ENCODE peak calls at places on chromosomes 5 and 9, in five cellular contexts. One of them, this sample, is unnamed.

GRCh38 chr5:54738118-54738972 is 220.8 kb downstream of the SNX18 start:
- DNase-seq in BE2C: peak; percentile 39
- DNase-seq in naive thymus-derived CD4-positive, alpha-beta T cell: no peak
- DNase-seq in PC-9: peak; percentile 25
- DNase-seq in ovary: peak; percentile 36
- DNase-seq in this sample: peak; percentile 89

GRCh38 chr5:119049824-119050449 is 20.9 kb upstream of the DMXL1 start:
- DNase-seq in ovary: no peak
- DNase-seq in BE2C: no peak
- DNase-seq in naive thymus-derived CD4-positive, alpha-beta T cell: no peak
- DNase-seq in PC-9: no peak
- DNase-seq in this sample: no peak

GRCh38 chr5:149777382-149777781 is 47.3 kb downstream of the PPARGC1B start:
- DNase-seq in ovary: no peak
- DNase-seq in PC-9: no peak
- DNase-seq in naive thymus-derived CD4-positive, alpha-beta T cell: no peak
- DNase-seq in BE2C: no peak
- DNase-seq in this sample: no peak

GRCh38 chr9:128205296-128205944 is 2.2 kb downstream of the DNM1 start:
- DNase-seq in PC-9: no peak
- DNase-seq in BE2C: no peak
- DNase-seq in ovary: no peak
- DNase-seq in naive thymus-derived CD4-positive, alpha-beta T cell: no peak
- DNase-seq in this sample: no peak

GRCh38 chr5:121292664-121293063 is 559.0 kb upstream of the FTMT start:
- DNase-seq in PC-9: no peak
- DNase-seq in ovary: no peak
- DNase-seq in BE2C: no peak
- DNase-seq in naive thymus-derived CD4-positive, alpha-beta T cell: no peak
- DNase-seq in this sample: no peak

GRCh38 chr5:149644629-149645028 is 63.3 kb downstream of the ARHGEF37 start:
- DNase-seq in naive thymus-derived CD4-positive, alpha-beta T cell: no peak
- DNase-seq in ovary: no peak
- DNase-seq in BE2C: no peak
- DNase-seq in PC-9: no peak
- DNase-seq in this sample: no peak

GRCh38 chr9:104927912-104928740 is at the start of gene ABCA1:
- DNase-seq in ovary: peak; percentile 92
- DNase-seq in PC-9: peak; percentile 77
- DNase-seq in naive thymus-derived CD4-positive, alpha-beta T cell: peak; percentile 55
- DNase-seq in BE2C: peak; percentile 60
- DNase-seq in this sample: peak; percentile 96

GRCh38 chr5:132105688-132106087 is 32.1 kb downstream of the CSF2 start:
- DNase-seq in naive thymus-derived CD4-positive, alpha-beta T cell: no peak
- DNase-seq in BE2C: peak; percentile 77
- DNase-seq in PC-9: no peak
- DNase-seq in ovary: no peak
- DNase-seq in this sample: no peak

GRCh38 chr9:90141723-90142122 is 500.9 kb downstream of the DIRAS2 start:
- DNase-seq in PC-9: no peak
- DNase-seq in BE2C: no peak
- DNase-seq in ovary: no peak
- DNase-seq in naive thymus-derived CD4-positive, alpha-beta T cell: no peak
- DNase-seq in this sample: no peak

GRCh38 chr5:14168793-14169262 is 25.7 kb downstream of the TRIO start:
- DNase-seq in ovary: no peak
- DNase-seq in BE2C: no peak
- DNase-seq in naive thymus-derived CD4-positive, alpha-beta T cell: no peak
- DNase-seq in PC-9: no peak
- DNase-seq in this sample: no peak
- H3K4me1 ChIP-seq in ovary: peaks cover 14% of the 10 kb centered on the region
- H3K4me1 ChIP-seq in BE2C: peaks cover 10% of the 10 kb centered on the region
- H3K4me1 ChIP-seq in naive thymus-derived CD4-positive, alpha-beta T cell: no peaks in the 10 kb centered on the region
- H3K4me1 ChIP-seq in PC-9: peaks cover 56% of the 10 kb centered on the region
- H3K4me1 ChIP-seq in this sample: peaks cover 2% of the 10 kb centered on the region

DNA sequence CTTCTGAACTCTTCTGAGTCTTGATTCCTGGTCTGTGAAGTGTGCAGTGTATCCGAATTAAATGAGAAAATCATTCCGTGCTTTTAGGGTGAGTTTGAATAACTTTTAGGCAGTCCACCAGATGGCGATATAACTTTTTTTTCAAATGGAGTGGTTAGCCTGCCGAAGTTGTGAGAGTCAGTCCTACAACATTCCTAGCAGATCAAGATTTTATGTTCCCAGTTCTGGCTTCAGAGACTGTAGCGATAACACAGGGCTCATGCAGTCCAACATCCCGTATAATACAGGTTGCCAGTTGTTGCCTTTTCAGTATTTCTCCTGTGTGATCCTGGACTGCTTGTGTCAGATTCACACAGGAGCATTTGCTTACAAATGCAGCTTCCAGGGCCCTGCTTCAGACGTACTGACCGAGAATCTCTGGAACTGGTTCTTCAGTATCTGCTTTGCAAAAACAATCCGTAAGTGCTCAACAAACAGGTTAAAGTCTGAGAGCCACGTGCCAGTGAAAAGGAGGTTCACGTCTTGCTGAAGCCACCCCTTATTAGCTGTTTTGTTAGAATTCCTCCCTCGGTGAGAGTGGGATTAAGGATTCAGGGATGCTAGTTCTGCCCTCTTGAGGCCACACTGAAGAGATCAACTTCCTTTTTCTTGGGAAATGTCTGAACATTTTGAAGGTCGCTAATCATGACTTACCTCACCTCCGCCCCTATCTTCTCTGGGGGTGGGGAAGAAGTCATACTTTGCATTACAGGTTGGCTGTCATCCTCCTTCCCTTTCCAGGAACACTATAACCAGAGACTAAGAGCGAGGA is 22.8 kb downstream of the SMIM3 start:
- DNase-seq in BE2C: peak; percentile 35
- DNase-seq in naive thymus-derived CD4-positive, alpha-beta T cell: no peak
- DNase-seq in PC-9: peak; percentile 44
- DNase-seq in ovary: peak; percentile 50
- DNase-seq in this sample: no peak
- H3K4me3 ChIP-seq in BE2C: peak overlapping the region; percentile 63
- H3K4me3 ChIP-seq in naive thymus-derived CD4-positive, alpha-beta T cell: no peak overlapping the region
- H3K4me3 ChIP-seq in PC-9: peak overlapping the region; percentile 7
- H3K4me3 ChIP-seq in ovary: peak overlapping the region; percentile 34
- H3K4me3 ChIP-seq in this sample: peak overlapping the region; percentile 8

GRCh38 chr5:163861670-163862069 is 356.3 kb downstream of the MAT2B start:
- DNase-seq in PC-9: no peak
- DNase-seq in BE2C: no peak
- DNase-seq in naive thymus-derived CD4-positive, alpha-beta T cell: no peak
- DNase-seq in ovary: no peak
- DNase-seq in this sample: no peak

DNA sequence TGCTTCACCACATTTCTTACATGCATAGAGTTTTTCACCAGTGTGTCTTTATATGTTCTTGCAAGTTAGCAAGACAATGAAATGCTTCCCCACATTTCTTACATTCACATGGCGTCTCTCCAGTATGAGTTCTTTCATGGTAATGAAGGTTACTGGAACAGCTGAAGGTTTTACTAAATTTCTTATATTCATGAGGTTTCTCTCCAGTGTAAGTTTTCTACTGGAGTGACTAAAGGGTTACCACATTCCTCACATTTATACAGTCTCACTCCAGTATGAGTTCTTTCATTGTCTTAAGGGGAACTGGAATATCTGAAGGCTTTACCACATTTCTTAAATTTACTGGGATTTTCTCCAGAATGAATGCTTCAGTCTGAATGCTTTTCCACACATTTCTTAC is 350.3 kb downstream of the MAT2B start:
- DNase-seq in BE2C: no peak
- DNase-seq in PC-9: no peak
- DNase-seq in naive thymus-derived CD4-positive, alpha-beta T cell: no peak
- DNase-seq in ovary: no peak
- DNase-seq in this sample: no peak
- H3K9me3 ChIP-seq in BE2C: no peaks in the 10 kb centered on the region
- H3K9me3 ChIP-seq in PC-9: no peaks in the 10 kb centered on the region
- H3K9me3 ChIP-seq in naive thymus-derived CD4-positive, alpha-beta T cell: no peaks in the 10 kb centered on the region
- H3K9me3 ChIP-seq in ovary: no peaks in the 10 kb centered on the region
- H3K9me3 ChIP-seq in this sample: no peaks in the 10 kb centered on the region

DNA sequence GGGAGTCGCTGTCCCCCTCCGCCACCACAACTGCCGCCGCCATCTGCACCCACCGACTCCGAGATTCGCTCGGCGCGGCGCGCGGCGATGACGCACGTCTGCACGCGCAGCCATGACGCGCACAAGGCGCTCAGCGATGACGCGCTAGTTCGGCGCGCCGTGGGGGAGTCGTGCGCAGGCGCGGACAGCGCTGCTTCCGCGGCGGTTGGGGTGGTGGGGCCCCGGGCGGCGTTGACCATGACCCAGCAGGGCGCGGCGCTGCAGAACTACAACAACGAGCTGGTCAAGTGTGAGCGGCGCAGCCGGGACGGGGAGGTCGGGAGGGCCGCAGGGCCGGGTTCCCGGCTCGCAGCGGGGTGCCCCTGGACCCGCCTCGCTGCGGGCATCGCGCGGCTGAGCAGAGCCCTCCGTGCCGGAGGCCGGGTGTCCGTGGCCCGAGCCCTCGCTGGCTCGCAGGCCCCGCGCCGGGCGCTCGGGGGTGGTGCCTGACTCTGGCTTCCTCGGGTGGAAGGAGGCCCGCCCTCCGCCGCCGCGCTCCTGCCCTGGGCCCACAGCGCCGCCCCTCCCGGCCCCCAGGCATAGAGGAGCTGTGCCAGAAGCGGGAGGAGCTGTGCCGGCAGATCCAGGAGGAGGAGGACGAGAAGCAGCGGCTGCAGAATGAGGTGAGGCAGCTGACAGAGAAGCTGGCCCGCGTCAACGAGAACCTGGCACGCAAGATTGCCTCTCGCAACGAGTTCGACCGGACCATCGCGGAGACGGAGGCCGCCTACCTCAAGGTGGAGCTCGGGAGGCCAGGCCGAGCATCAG is at the start of the genes ANAPC2 and SSNA1:
- DNase-seq in PC-9: peak; percentile 98
- DNase-seq in BE2C: peak; percentile 96
- DNase-seq in naive thymus-derived CD4-positive, alpha-beta T cell: peak; percentile 98
- DNase-seq in ovary: peak; percentile 93
- DNase-seq in this sample: peak; percentile 93
- H3K4me1 ChIP-seq in PC-9: peaks cover 33% of the 10 kb centered on the region
- H3K4me1 ChIP-seq in BE2C: no peaks in the 10 kb centered on the region
- H3K4me1 ChIP-seq in naive thymus-derived CD4-positive, alpha-beta T cell: peaks cover 32% of the 10 kb centered on the region
- H3K4me1 ChIP-seq in ovary: peaks cover 19% of the 10 kb centered on the region
- H3K4me1 ChIP-seq in this sample: no peaks in the 10 kb centered on the region